ENCODE peak calls at places on chromosomes 16 and 17, in four cellular contexts. I, F, E and N are unnamed samples.

GRCh38 chr17:77875881-77876509 is 82.5 kb upstream of the TNRC6C start:
- DNase-seq in F (no peak), E (no peak), I (no peak), N (no peak)

GRCh38 chr17:34579017-34579946 is at the start of gene TMEM132E:
- DNase-seq in F (no peak), I (peak; percentile 89), E (peak; percentile 74), N (no peak)

GRCh38 chr17:68512967-68513474 is 791 bp downstream of the PRKAR1A start:
- DNase-seq in E (peak; percentile 36), F (no peak), I (no peak), N (no peak)

GRCh38 chr16:57185446-57185944 is 344 bp downstream of the PSME3IP1 start:
- DNase-seq in I (peak; percentile 75), F (peak; percentile 9), E (peak; percentile 45), N (no peak)

GRCh38 chr16:8763899-8764298 is 33.5 kb downstream of the TMEM186 start:
- DNase-seq in F (no peak), E (no peak), I (no peak), N (no peak)

GRCh38 chr17:7750321-7750821 is 32.8 kb downstream of the DNAH2 start:
- DNase-seq in E (no peak), F (no peak), I (no peak), N (no peak)

GRCh38 chr17:12907477-12907876 is 110.3 kb downstream of the ELAC2 start:
- DNase-seq in F (no peak), I (no peak), E (no peak), N (no peak)

GRCh38 chr17:42271277-42271922 is 4.8 kb downstream of the STAT5B start:
- DNase-seq in F (no peak), I (no peak), E (no peak), N (no peak)

GRCh38 chr16:68369168-68369567 is 58.3 kb downstream of the PRMT7 start:
- DNase-seq in F (no peak), I (no peak), E (no peak), N (no peak)

GRCh38 chr17:17056167-17056562 is 13.9 kb downstream of the MPRIP start:
- DNase-seq in E (no peak), F (no peak), I (no peak), N (no peak)

GRCh38 chr17:64214950-64215349 is 48.1 kb downstream of the TEX2 start:
- DNase-seq in E (no peak), I (no peak), F (no peak), N (no peak)

GRCh38 chr16:54077412-54077821 is 209.2 kb downstream of the IRX3 start:
- DNase-seq in F (no peak), E (no peak), I (no peak), N (no peak)